ENCODE peak calls at places on chromosomes 16 and 17, in eight cellular contexts. E, O, L, R, J, Q, K and H are unnamed samples.

GRCh38 chr16:30142672-30143346 is 19.8 kb upstream of the MAPK3 start:
- DNase-seq in E (no peak), O (peak), L (no peak), R (no peak), J (no peak), Q (no peak), K (no peak), H (no peak)

GRCh38 chr16:3444032-3444388 is 530 bp downstream of the NAA60 start:
- DNase-seq in E (peak), O (no peak), L (no peak), R (no peak), J (no peak), Q (peak), K (no peak), H (peak)

GRCh38 chr17:41325126-41325525 is 9.6 kb upstream of the KRTAP17-1 start:
- DNase-seq in E (no peak), O (no peak), L (no peak), R (no peak), J (no peak), Q (no peak), K (no peak), H (no peak)

GRCh38 chr17:2701996-2702741 is 9.4 kb downstream of the CLUH start:
- DNase-seq in E (no peak), O (no peak), L (no peak), R (peak), J (peak), Q (no peak), K (no peak), H (no peak)

GRCh38 chr17:32746698-32747097 is 130.2 kb downstream of the MYO1D start:
- DNase-seq in E (no peak), O (no peak), L (no peak), R (no peak), J (no peak), Q (no peak), K (no peak), H (no peak)

GRCh38 chr17:223723-224471 is 42.4 kb upstream of the DOC2B start:
- DNase-seq in E (no peak), O (no peak), L (no peak), R (no peak), J (no peak), Q (no peak), K (no peak), H (no peak)

GRCh38 chr16:10172848-10173655 is 9.2 kb downstream of the GRIN2A start:
- DNase-seq in E (no peak), O (no peak), L (no peak), R (no peak), J (no peak), Q (no peak), K (no peak), H (no peak)

GRCh38 chr17:39854909-39855308 is 9.2 kb downstream of the IKZF3 start:
- DNase-seq in E (no peak), O (no peak), L (no peak), R (no peak), J (no peak), Q (no peak), K (no peak), H (no peak)

GRCh38 chr16:69522732-69523404 is 42.9 kb upstream of the NFAT5 start:
- DNase-seq in E (no peak), O (no peak), L (no peak), R (no peak), J (no peak), Q (peak), K (no peak), H (no peak)

GRCh38 chr16:22719945-22720344 is 94.0 kb upstream of the HS3ST2 start:
- DNase-seq in E (no peak), O (no peak), L (no peak), R (no peak), J (no peak), Q (no peak), K (no peak), H (no peak)

GRCh38 chr16:78524066-78524595 is 424.7 kb downstream of the WWOX start:
- DNase-seq in E (no peak), O (no peak), L (no peak), R (no peak), J (no peak), Q (no peak), K (no peak), H (no peak)

GRCh38 chr17:75067856-75068255 is 19.9 kb upstream of the SLC16A5 start:
- DNase-seq in E (no peak), O (no peak), L (peak), R (no peak), J (no peak), Q (no peak), K (no peak), H (no peak)

GRCh38 chr16:67942200-67942509 is 1.8 kb downstream of the LCAT start:
- DNase-seq in E (no peak), O (no peak), L (no peak), R (no peak), J (peak), Q (peak), K (peak), H (no peak)

GRCh38 chr17:71753070-71753469 is 367.8 kb upstream of the SOX9 start:
- DNase-seq in E (no peak), O (no peak), L (no peak), R (no peak), J (no peak), Q (no peak), K (no peak), H (no peak)

GRCh38 chr16:81889896-81890634 is 111.0 kb downstream of the PLCG2 start:
- DNase-seq in E (peak), O (peak), L (peak), R (peak), J (peak), Q (peak), K (peak), H (peak)